ENCODE peak calls at places on chromosomes 16 and 17, in five cellular contexts. One of them, this sample, is unnamed.

GRCh38 chr16:31695667-31696066 is 168.0 kb downstream of the AHSP start:
- DNase-seq in neuronal stem cell: no peak
- DNase-seq in heart right ventricle: no peak
- DNase-seq in prostate gland: no peak
- DNase-seq in colonic mucosa: no peak
- DNase-seq in this sample: no peak

GRCh38 chr17:17151962-17152361 is 54.2 kb downstream of the PLD6 start:
- DNase-seq in neuronal stem cell: no peak
- DNase-seq in heart right ventricle: peak; percentile 85
- DNase-seq in prostate gland: peak; percentile 71
- DNase-seq in colonic mucosa: peak; percentile 52
- DNase-seq in this sample: no peak

GRCh38 chr16:86318119-86318518 is 192.2 kb upstream of the FOXF1 start:
- DNase-seq in neuronal stem cell: no peak
- DNase-seq in heart right ventricle: no peak
- DNase-seq in prostate gland: no peak
- DNase-seq in colonic mucosa: no peak
- DNase-seq in this sample: no peak

GRCh38 chr16:56933266-56933619 is 1.3 kb downstream of the HERPUD1 start:
- DNase-seq in neuronal stem cell: no peak
- DNase-seq in heart right ventricle: no peak
- DNase-seq in prostate gland: no peak
- DNase-seq in colonic mucosa: no peak
- DNase-seq in this sample: no peak

GRCh38 chr16:56477096-56477878 is 25.9 kb downstream of the OGFOD1 start:
- DNase-seq in neuronal stem cell: no peak
- DNase-seq in heart right ventricle: no peak
- DNase-seq in prostate gland: no peak
- DNase-seq in colonic mucosa: no peak
- DNase-seq in this sample: no peak

GRCh38 chr16:58458634-58459343 is 41.2 kb upstream of the NDRG4 start:
- DNase-seq in neuronal stem cell: no peak
- DNase-seq in heart right ventricle: no peak
- DNase-seq in prostate gland: no peak
- DNase-seq in colonic mucosa: no peak
- DNase-seq in this sample: no peak

GRCh38 chr17:80989586-80989913 is 2.1 kb upstream of the CHMP6 start:
- DNase-seq in neuronal stem cell: no peak
- DNase-seq in heart right ventricle: no peak
- DNase-seq in prostate gland: no peak
- DNase-seq in colonic mucosa: no peak
- DNase-seq in this sample: no peak

GRCh38 chr17:70184770-70185169 is 15.4 kb downstream of the KCNJ2 start:
- DNase-seq in neuronal stem cell: no peak
- DNase-seq in heart right ventricle: no peak
- DNase-seq in prostate gland: no peak
- DNase-seq in colonic mucosa: no peak
- DNase-seq in this sample: no peak

GRCh38 chr17:17635126-17635525 is 43.6 kb upstream of the PEMT start:
- DNase-seq in neuronal stem cell: no peak
- DNase-seq in heart right ventricle: no peak
- DNase-seq in prostate gland: no peak
- DNase-seq in colonic mucosa: no peak
- DNase-seq in this sample: no peak

GRCh38 chr16:55443434-55443833 is 35.6 kb upstream of the MMP2 start:
- DNase-seq in neuronal stem cell: no peak
- DNase-seq in heart right ventricle: no peak
- DNase-seq in prostate gland: no peak
- DNase-seq in colonic mucosa: no peak
- DNase-seq in this sample: no peak

GRCh38 chr16:78770353-78771091 is 671.1 kb downstream of the WWOX start:
- DNase-seq in neuronal stem cell: peak; percentile 43
- DNase-seq in heart right ventricle: peak; percentile 79
- DNase-seq in prostate gland: peak; percentile 42
- DNase-seq in colonic mucosa: peak; percentile 83
- DNase-seq in this sample: no peak

GRCh38 chr16:12951392-12951791 is 50.0 kb downstream of the SHISA9 start:
- DNase-seq in neuronal stem cell: no peak
- DNase-seq in heart right ventricle: no peak
- DNase-seq in prostate gland: no peak
- DNase-seq in colonic mucosa: no peak
- DNase-seq in this sample: no peak

GRCh38 chr16:57807252-57807967 is 5.1 kb upstream of the KIFC3 start:
- DNase-seq in neuronal stem cell: no peak
- DNase-seq in heart right ventricle: no peak
- DNase-seq in prostate gland: no peak
- DNase-seq in colonic mucosa: no peak
- DNase-seq in this sample: no peak

GRCh38 chr17:36213695-36214094 is 2.8 kb downstream of the CCL4L2 start:
- DNase-seq in neuronal stem cell: no peak
- DNase-seq in heart right ventricle: no peak
- DNase-seq in prostate gland: no peak
- DNase-seq in colonic mucosa: no peak
- DNase-seq in this sample: no peak

GRCh38 chr17:41654134-41654907 is 29.9 kb upstream of the KRT17 start:
- DNase-seq in neuronal stem cell: no peak
- DNase-seq in heart right ventricle: no peak
- DNase-seq in prostate gland: peak; percentile 95
- DNase-seq in colonic mucosa: peak; percentile 94
- DNase-seq in this sample: no peak

GRCh38 chr16:3364774-3365427 is 9.2 kb downstream of the OR2C1 start:
- DNase-seq in neuronal stem cell: no peak
- DNase-seq in heart right ventricle: peak; percentile 88
- DNase-seq in prostate gland: peak; percentile 79
- DNase-seq in colonic mucosa: peak; percentile 91
- DNase-seq in this sample: peak; percentile 53

GRCh38 chr17:66373944-66374817 is 71.8 kb downstream of the PRKCA start:
- DNase-seq in neuronal stem cell: no peak
- DNase-seq in heart right ventricle: peak; percentile 41
- DNase-seq in prostate gland: no peak
- DNase-seq in colonic mucosa: peak; percentile 40
- DNase-seq in this sample: no peak

GRCh38 chr17:82076785-82077591 is 11.4 kb upstream of the DUS1L start:
- DNase-seq in neuronal stem cell: no peak
- DNase-seq in heart right ventricle: no peak
- DNase-seq in prostate gland: no peak
- DNase-seq in colonic mucosa: no peak
- DNase-seq in this sample: no peak
- H3K27ac ChIP-seq in neuronal stem cell: peak overlapping the region; percentile 29
- H3K27ac ChIP-seq in heart right ventricle: no peak overlapping the region
- H3K27ac ChIP-seq in prostate gland: no peak overlapping the region
- H3K27ac ChIP-seq in colonic mucosa: no peak overlapping the region
- H3K27ac ChIP-seq in this sample: no peak overlapping the region

GRCh38 chr17:60153606-60154355 is 4.0 kb downstream of the CA4 start:
- DNase-seq in neuronal stem cell: no peak
- DNase-seq in heart right ventricle: no peak
- DNase-seq in prostate gland: no peak
- DNase-seq in colonic mucosa: no peak
- DNase-seq in this sample: no peak

GRCh38 chr17:60156746-60157145 is 7.0 kb downstream of the CA4 start:
- DNase-seq in neuronal stem cell: no peak
- DNase-seq in heart right ventricle: no peak
- DNase-seq in prostate gland: no peak
- DNase-seq in colonic mucosa: no peak
- DNase-seq in this sample: no peak

GRCh38 chr17:60155427-60155814 is 5.6 kb downstream of the CA4 start:
- DNase-seq in neuronal stem cell: no peak
- DNase-seq in heart right ventricle: no peak
- DNase-seq in prostate gland: no peak
- DNase-seq in colonic mucosa: no peak
- DNase-seq in this sample: no peak

GRCh38 chr17:60155815-60156214 is 6.0 kb downstream of the CA4 start:
- DNase-seq in neuronal stem cell: no peak
- DNase-seq in heart right ventricle: no peak
- DNase-seq in prostate gland: no peak
- DNase-seq in colonic mucosa: no peak
- DNase-seq in this sample: no peak

GRCh38 chr17:60154616-60155426 is 5.0 kb downstream of the CA4 start:
- DNase-seq in neuronal stem cell: no peak
- DNase-seq in heart right ventricle: peak; percentile 42
- DNase-seq in prostate gland: no peak
- DNase-seq in colonic mucosa: no peak
- DNase-seq in this sample: no peak
- H3K27ac ChIP-seq in neuronal stem cell: no peak overlapping the region
- H3K27ac ChIP-seq in heart right ventricle: peak overlapping the region; percentile 61
- H3K27ac ChIP-seq in prostate gland: no peak overlapping the region
- H3K27ac ChIP-seq in colonic mucosa: no peak overlapping the region
- H3K27ac ChIP-seq in this sample: no peak overlapping the region

GRCh38 chr17:2948721-2949468 is 114.5 kb downstream of the OR1D5 start:
- DNase-seq in neuronal stem cell: no peak
- DNase-seq in heart right ventricle: no peak
- DNase-seq in prostate gland: no peak
- DNase-seq in colonic mucosa: no peak
- DNase-seq in this sample: no peak
- H3K27ac ChIP-seq in neuronal stem cell: no peak overlapping the region
- H3K27ac ChIP-seq in heart right ventricle: no peak overlapping the region
- H3K27ac ChIP-seq in prostate gland: no peak overlapping the region
- H3K27ac ChIP-seq in colonic mucosa: no peak overlapping the region
- H3K27ac ChIP-seq in this sample: peak overlapping the region; percentile 21

GRCh38 chr17:46060461-46060860 is 61.4 kb downstream of the STH start:
- DNase-seq in neuronal stem cell: no peak
- DNase-seq in heart right ventricle: no peak
- DNase-seq in prostate gland: no peak
- DNase-seq in colonic mucosa: no peak
- DNase-seq in this sample: no peak
- H3K27ac ChIP-seq in neuronal stem cell: no peak overlapping the region
- H3K27ac ChIP-seq in heart right ventricle: no peak overlapping the region
- H3K27ac ChIP-seq in prostate gland: no peak overlapping the region
- H3K27ac ChIP-seq in colonic mucosa: no peak overlapping the region
- H3K27ac ChIP-seq in this sample: no peak overlapping the region

GRCh38 chr17:68432086-68432864 is 25.0 kb downstream of the WIPI1 start:
- DNase-seq in neuronal stem cell: no peak
- DNase-seq in heart right ventricle: no peak
- DNase-seq in prostate gland: no peak
- DNase-seq in colonic mucosa: no peak
- DNase-seq in this sample: no peak
- H3K27ac ChIP-seq in neuronal stem cell: no peak overlapping the region
- H3K27ac ChIP-seq in heart right ventricle: peak overlapping the region; percentile 60
- H3K27ac ChIP-seq in prostate gland: no peak overlapping the region
- H3K27ac ChIP-seq in colonic mucosa: no peak overlapping the region
- H3K27ac ChIP-seq in this sample: no peak overlapping the region

DNA sequence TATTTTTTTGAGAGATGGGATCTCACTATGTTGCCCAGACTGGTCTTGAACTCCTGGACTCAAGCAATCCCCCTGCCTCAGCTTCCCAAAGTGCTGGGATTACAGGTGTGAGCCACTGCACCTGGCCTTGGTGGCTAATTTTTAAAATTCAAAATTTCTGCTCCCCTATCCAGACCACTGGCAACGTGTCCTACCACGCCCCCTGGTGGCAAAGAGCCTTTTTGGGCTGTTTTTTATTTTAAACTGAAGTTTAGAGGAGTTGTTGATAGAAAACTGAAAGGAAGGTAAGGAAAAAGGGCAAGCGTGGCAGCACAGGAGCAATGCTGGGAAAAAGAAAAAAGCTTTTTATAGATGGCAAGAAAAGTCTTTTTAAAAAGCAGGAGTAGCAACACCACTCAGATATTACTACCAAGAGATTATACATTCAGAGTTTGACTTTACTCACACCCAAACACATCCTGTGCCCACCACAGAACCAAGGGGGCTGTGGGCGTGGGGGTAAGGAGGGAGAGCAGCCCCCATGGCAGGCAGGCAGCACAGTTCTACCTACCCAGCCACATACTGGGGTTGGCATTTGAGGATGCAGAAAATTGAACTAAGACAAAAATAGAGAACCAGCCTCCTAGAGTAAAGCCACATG is 4.2 kb upstream of the MXRA7 start:
- DNase-seq in neuronal stem cell: no peak
- DNase-seq in heart right ventricle: peak; percentile 70
- DNase-seq in prostate gland: peak; percentile 44
- DNase-seq in colonic mucosa: peak; percentile 83
- DNase-seq in this sample: no peak
- H3K27ac ChIP-seq in neuronal stem cell: no peak overlapping the region
- H3K27ac ChIP-seq in heart right ventricle: peak overlapping the region; percentile 86
- H3K27ac ChIP-seq in prostate gland: no peak overlapping the region
- H3K27ac ChIP-seq in colonic mucosa: peak overlapping the region; percentile 33
- H3K27ac ChIP-seq in this sample: peak overlapping the region; percentile 6

GRCh38 chr17:45171338-45172231 is 9.9 kb downstream of the HEXIM2 start:
- DNase-seq in neuronal stem cell: no peak
- DNase-seq in heart right ventricle: no peak
- DNase-seq in prostate gland: peak; percentile 48
- DNase-seq in colonic mucosa: peak; percentile 83
- DNase-seq in this sample: no peak

GRCh38 chr17:45172232-45172540 is 10.5 kb downstream of the HEXIM2 start:
- DNase-seq in neuronal stem cell: no peak
- DNase-seq in heart right ventricle: no peak
- DNase-seq in prostate gland: no peak
- DNase-seq in colonic mucosa: no peak
- DNase-seq in this sample: no peak

GRCh38 chr17:45170280-45170975 is 8.8 kb downstream of the HEXIM2 start:
- DNase-seq in neuronal stem cell: no peak
- DNase-seq in heart right ventricle: no peak
- DNase-seq in prostate gland: no peak
- DNase-seq in colonic mucosa: no peak
- DNase-seq in this sample: no peak

GRCh38 chr17:45172541-45173286 is 11.0 kb downstream of the HEXIM2 start:
- DNase-seq in neuronal stem cell: no peak
- DNase-seq in heart right ventricle: peak; percentile 57
- DNase-seq in prostate gland: peak; percentile 54
- DNase-seq in colonic mucosa: peak; percentile 80
- DNase-seq in this sample: no peak

GRCh38 chr17:45170976-45171337 is 9.3 kb downstream of the HEXIM2 start:
- DNase-seq in neuronal stem cell: no peak
- DNase-seq in heart right ventricle: peak; percentile 58
- DNase-seq in prostate gland: peak; percentile 82
- DNase-seq in colonic mucosa: peak; percentile 64
- DNase-seq in this sample: no peak
- H3K27ac ChIP-seq in neuronal stem cell: peak overlapping the region; percentile 84
- H3K27ac ChIP-seq in heart right ventricle: peak overlapping the region; percentile 94
- H3K27ac ChIP-seq in prostate gland: peak overlapping the region; percentile 84
- H3K27ac ChIP-seq in colonic mucosa: peak overlapping the region; percentile 70
- H3K27ac ChIP-seq in this sample: peak overlapping the region; percentile 96

DNA sequence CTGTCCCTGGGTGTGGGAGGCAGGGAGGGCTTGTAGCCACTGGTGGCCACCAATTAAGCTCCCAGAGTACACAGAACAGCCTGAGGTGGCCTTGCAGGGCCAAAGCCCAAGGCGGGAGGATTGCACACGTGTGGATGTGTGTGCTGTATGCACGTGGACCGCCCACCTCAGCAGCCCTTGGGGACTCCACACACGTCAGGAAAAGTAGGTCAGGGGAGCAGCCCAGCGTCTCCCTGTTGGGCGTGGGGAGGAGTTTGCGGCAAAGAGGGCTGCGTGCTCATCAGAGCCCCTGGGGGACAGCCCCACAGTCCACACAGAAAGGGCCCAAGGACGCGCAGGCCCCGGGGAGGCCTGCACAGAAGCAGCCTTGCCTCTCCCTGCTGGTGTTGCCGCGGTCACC is 19.6 kb downstream of the SBK1 start:
- DNase-seq in neuronal stem cell: no peak
- DNase-seq in heart right ventricle: no peak
- DNase-seq in prostate gland: no peak
- DNase-seq in colonic mucosa: no peak
- DNase-seq in this sample: no peak
- H3K27ac ChIP-seq in neuronal stem cell: no peak overlapping the region
- H3K27ac ChIP-seq in heart right ventricle: no peak overlapping the region
- H3K27ac ChIP-seq in prostate gland: no peak overlapping the region
- H3K27ac ChIP-seq in colonic mucosa: no peak overlapping the region
- H3K27ac ChIP-seq in this sample: no peak overlapping the region